ENCODE peak calls at places on chromosomes 7 and 10, in six cellular contexts. P, I, K, R, J and Q are unnamed samples.

GRCh38 chr10:119933179-119933578 is 40.6 kb downstream of the SEC23IP start:
- DNase-seq in P (no peak), I (no peak), K (no peak), R (no peak), J (no peak), Q (no peak)

GRCh38 chr10:101536800-101537199 is 51.3 kb downstream of the POLL start:
- DNase-seq in P (no peak), I (no peak), K (no peak), R (no peak), J (no peak), Q (no peak)

GRCh38 chr10:97718659-97719142 is 5.2 kb downstream of the MARVELD1 start:
- DNase-seq in P (no peak), I (peak; percentile 76), K (peak; percentile 83), R (no peak), J (no peak), Q (no peak)

GRCh38 chr10:48224296-48224695 is 50.2 kb downstream of the FRMPD2 start:
- DNase-seq in P (no peak), I (no peak), K (no peak), R (no peak), J (no peak), Q (no peak)

GRCh38 chr7:99437946-99438572 is 539 bp downstream of the PTCD1 start:
- DNase-seq in P (no peak), I (no peak), K (no peak), R (no peak), J (no peak), Q (no peak)

GRCh38 chr10:123287594-123288247 is 133.5 kb downstream of the BUB3 start:
- DNase-seq in P (no peak), I (no peak), K (no peak), R (no peak), J (no peak), Q (no peak)

GRCh38 chr7:87359366-87359765 is 13.9 kb downstream of the CROT start:
- DNase-seq in P (no peak), I (no peak), K (no peak), R (no peak), J (no peak), Q (no peak)

GRCh38 chr10:10647331-10647730 is 370.3 kb upstream of the CELF2 start:
- DNase-seq in P (no peak), I (no peak), K (no peak), R (no peak), J (no peak), Q (no peak)

GRCh38 chr7:4830176-4830575 is 31.7 kb downstream of the PAPOLB start:
- DNase-seq in P (peak; percentile 66), I (peak; percentile 85), K (peak; percentile 59), R (peak; percentile 81), J (peak; percentile 68), Q (no peak)

GRCh38 chr7:7944619-7945282 is 23.8 kb upstream of the GLCCI1 start:
- DNase-seq in P (no peak), I (no peak), K (no peak), R (no peak), J (peak; percentile 60), Q (peak; percentile 32)

GRCh38 chr7:102412548-102412947 is 16.4 kb downstream of the PRKRIP1 start:
- DNase-seq in P (peak; percentile 55), I (no peak), K (no peak), R (no peak), J (peak; percentile 60), Q (peak; percentile 40)

GRCh38 chr7:35035511-35035921 is 1.8 kb downstream of the DPY19L1 start:
- DNase-seq in P (no peak), I (no peak), K (peak; percentile 24), R (no peak), J (peak; percentile 61), Q (peak; percentile 25)

GRCh38 chr10:24590697-24591457 is 132.8 kb downstream of the ARHGAP21 start:
- DNase-seq in P (no peak), I (no peak), K (no peak), R (no peak), J (no peak), Q (no peak)

GRCh38 chr10:97534746-97535367 is 36.1 kb downstream of the UBTD1 start:
- DNase-seq in P (no peak), I (no peak), K (no peak), R (no peak), J (peak; percentile 24), Q (no peak)

GRCh38 chr7:5195157-5195556 is 5.1 kb downstream of the WIPI2 start:
- DNase-seq in P (no peak), I (no peak), K (no peak), R (no peak), J (no peak), Q (no peak)

GRCh38 chr7:33101916-33102315 is 7.3 kb downstream of the RP9 start:
- DNase-seq in P (no peak), I (no peak), K (no peak), R (no peak), J (no peak), Q (no peak)

GRCh38 chr10:88062798-88063472 is 199.5 kb downstream of the PTEN start:
- DNase-seq in P (no peak), I (no peak), K (no peak), R (no peak), J (no peak), Q (no peak)

GRCh38 chr7:123498651-123499050 is 35.7 kb downstream of the IQUB start:
- DNase-seq in P (no peak), I (no peak), K (no peak), R (no peak), J (no peak), Q (no peak)

GRCh38 chr7:139623518-139623917 is 100.0 kb downstream of the CLEC2L start:
- DNase-seq in P (no peak), I (no peak), K (no peak), R (no peak), J (no peak), Q (no peak)

GRCh38 chr7:113113912-113114311 is 4.4 kb downstream of the SMIM30 start:
- DNase-seq in P (no peak), I (no peak), K (no peak), R (no peak), J (no peak), Q (no peak)

GRCh38 chr10:109974509-109975191 is 33.1 kb upstream of the ADD3 start:
- DNase-seq in P (no peak), I (no peak), K (peak; percentile 81), R (no peak), J (no peak), Q (no peak)